ENCODE peak calls at places on chromosomes 5 and 9, in five cellular contexts. M is HTR-8/SVneo, S is posterior vena cava, W is A549, B is NCI-H345. A is an unnamed sample.

GRCh38 chr5:100026601-100027000 is 508.6 kb upstream of the FAM174A start:
- DNase-seq in M (no peak), S (no peak), B (no peak), W (no peak), A (no peak)

GRCh38 chr9:130981761-130982147 is 27.2 kb upstream of the LAMC3 start:
- DNase-seq in B (no peak), W (no peak), S (no peak), M (no peak), A (no peak)

GRCh38 chr9:129676970-129677369 is 11.5 kb downstream of the PRRX2 start:
- DNase-seq in B (no peak), S (peak; percentile 88), M (no peak), W (no peak), A (no peak)

GRCh38 chr5:39063037-39063436 is 11.2 kb downstream of the RICTOR start:
- DNase-seq in M (no peak), S (no peak), B (no peak), W (no peak), A (no peak)

GRCh38 chr5:1118738-1119137 is 6.9 kb upstream of the SLC12A7 start:
- DNase-seq in S (no peak), B (peak; percentile 54), W (no peak), M (no peak), A (no peak)

GRCh38 chr5:1792842-1793266 is 6.8 kb downstream of the MRPL36 start:
- DNase-seq in B (no peak), S (peak; percentile 56), M (peak; percentile 73), W (no peak), A (no peak)

GRCh38 chr9:113590991-113591898 is 127.7 kb downstream of the RGS3 start:
- DNase-seq in S (peak; percentile 94), B (peak; percentile 58), M (peak; percentile 62), W (peak; percentile 72), A (peak; percentile 82)

GRCh38 chr9:21974542-21975409 is 19.4 kb downstream of the CDKN2A start:
- DNase-seq in M (peak; percentile 67), S (no peak), B (peak; percentile 89), W (no peak), A (peak; percentile 2)

GRCh38 chr9:4839470-4839912 is 46.7 kb downstream of the RCL1 start:
- DNase-seq in B (no peak), S (no peak), W (no peak), M (no peak), A (no peak)

GRCh38 chr5:1045960-1046560 is 37.5 kb downstream of the NKD2 start:
- DNase-seq in B (no peak), S (no peak), M (no peak), W (no peak), A (no peak)

GRCh38 chr5:78591972-78592700 is 56.4 kb downstream of the LHFPL2 start:
- DNase-seq in S (no peak), M (no peak), W (no peak), B (no peak), A (no peak)

GRCh38 chr9:124220551-124221451 is 36.9 kb upstream of the NEK6 start:
- DNase-seq in M (no peak), W (peak; percentile 50), S (peak; percentile 56), B (peak; percentile 34), A (peak; percentile 98)

GRCh38 chr9:20243866-20244647 is 378.2 kb downstream of the MLLT3 start:
- DNase-seq in S (no peak), B (no peak), M (no peak), W (no peak), A (no peak)

GRCh38 chr9:124467410-124468060 is 17.3 kb downstream of the ADGRD2 start:
- DNase-seq in M (no peak), B (no peak), S (peak; percentile 73), W (no peak), A (no peak)

GRCh38 chr5:2003690-2004365 is 121.1 kb upstream of the IRX4 start:
- DNase-seq in W (no peak), S (no peak), M (no peak), B (no peak), A (no peak)

GRCh38 chr5:6937675-6938074 is 224.4 kb downstream of the TENT4A start:
- DNase-seq in M (no peak), W (no peak), S (no peak), B (no peak), A (no peak)

GRCh38 chr5:83306572-83307241 is 164.8 kb upstream of the VCAN start:
- DNase-seq in W (no peak), B (no peak), S (peak; percentile 81), M (no peak), A (no peak)

GRCh38 chr5:130715541-130715940 is 449.5 kb downstream of the HINT1 start:
- DNase-seq in M (no peak), B (no peak), S (no peak), W (no peak), A (no peak)

GRCh38 chr5:14738050-14738449 is 73.5 kb downstream of the OTULIN start:
- DNase-seq in B (no peak), M (no peak), S (no peak), W (no peak), A (no peak)

GRCh38 chr5:116044073-116044472 is 11.8 kb downstream of the ARL14EPL start:
- DNase-seq in B (no peak), M (no peak), S (no peak), W (no peak), A (no peak)

GRCh38 chr5:58149750-58150149 is 310.1 kb downstream of the PLK2 start:
- DNase-seq in S (no peak), M (no peak), B (no peak), W (no peak), A (no peak)

GRCh38 chr5:68216737-68217231 is 1.2 kb downstream of the PIK3R1 start:
- DNase-seq in M (no peak), S (no peak), B (no peak), W (peak; percentile 31), A (no peak)

GRCh38 chr5:53479656-53480473 is 564 bp upstream of the FST start:
- DNase-seq in M (peak; percentile 39), S (peak; percentile 89), W (peak; percentile 41), B (peak; percentile 77), A (no peak)